ENCODE peak calls at places on chromosomes 11 and 22, in ten cellular contexts. Y, E, O, Q, A, N, T, R, W and J are unnamed samples.
A peak's percentile ranks its signal among the peaks of the same experiment; 100 is the strongest.

GRCh38 chr22:17130199-17130598 is 9.0 kb upstream of the TMEM121B start:
- DNase-seq in Y (no peak), E (no peak), O (no peak), Q (no peak), A (no peak), N (no peak), T (no peak), R (no peak), W (no peak), J (no peak)

GRCh38 chr22:32920734-32921133 is 119.2 kb downstream of the TIMP3 start:
- DNase-seq in Y (no peak), E (no peak), O (no peak), Q (no peak), A (no peak), N (no peak), T (no peak), R (no peak), W (no peak), J (no peak)

GRCh38 chr11:126926376-126926791 is 74.2 kb downstream of the KIRREL3 start:
- DNase-seq in Y (peak; percentile 6), E (no peak), O (no peak), Q (no peak), A (no peak), N (no peak), T (no peak), R (no peak), W (no peak), J (no peak)

GRCh38 chr11:2108675-2109481 is 30.3 kb downstream of the IGF2 start:
- DNase-seq in Y (no peak), E (no peak), O (peak; percentile 28), Q (no peak), A (no peak), N (no peak), T (no peak), R (no peak), W (peak; percentile 48), J (no peak)

GRCh38 chr11:2513441-2513840 is 68.6 kb downstream of the KCNQ1 start:
- DNase-seq in Y (no peak), E (no peak), O (no peak), Q (no peak), A (peak; percentile 7), N (no peak), T (no peak), R (peak; percentile 41), W (peak; percentile 62), J (no peak)

GRCh38 chr11:110219011-110219785 is 77.2 kb downstream of the RDX start:
- DNase-seq in Y (no peak), E (no peak), O (no peak), Q (no peak), A (no peak), N (no peak), T (no peak), R (no peak), W (no peak), J (no peak)

GRCh38 chr11:3015796-3016195 is 23.7 kb upstream of the NAP1L4 start:
- DNase-seq in Y (no peak), E (no peak), O (no peak), Q (no peak), A (no peak), N (no peak), T (no peak), R (no peak), W (no peak), J (no peak)

GRCh38 chr11:100562102-100562501 is 125.0 kb upstream of the ARHGAP42 start:
- DNase-seq in Y (no peak), E (no peak), O (no peak), Q (no peak), A (no peak), N (peak; percentile 93), T (no peak), R (peak; percentile 56), W (no peak), J (no peak)

GRCh38 chr11:80668039-80668438 is 1227.2 kb upstream of the TENM4 start:
- DNase-seq in Y (no peak), E (no peak), O (no peak), Q (no peak), A (no peak), N (no peak), T (no peak), R (no peak), W (no peak), J (no peak)

GRCh38 chr11:9790703-9791102 is 126.8 kb downstream of the SWAP70 start:
- DNase-seq in Y (no peak), E (no peak), O (no peak), Q (no peak), A (no peak), N (peak; percentile 63), T (no peak), R (no peak), W (no peak), J (no peak)

GRCh38 chr11:117795726-117796455 is 1.1 kb downstream of the DSCAML1 start:
- DNase-seq in Y (no peak), E (no peak), O (no peak), Q (no peak), A (no peak), N (no peak), T (no peak), R (no peak), W (no peak), J (no peak)

GRCh38 chr11:117796456-117797428 is at the start of gene DSCAML1:
- DNase-seq in Y (no peak), E (no peak), O (no peak), Q (no peak), A (no peak), N (no peak), T (peak; percentile 42), R (no peak), W (no peak), J (no peak)

GRCh38 chr11:117794144-117794543 is 2.9 kb downstream of the DSCAML1 start:
- DNase-seq in Y (no peak), E (no peak), O (no peak), Q (no peak), A (no peak), N (no peak), T (no peak), R (no peak), W (no peak), J (no peak)

GRCh38 chr11:117793521-117793920 is 3.5 kb downstream of the DSCAML1 start:
- DNase-seq in Y (no peak), E (no peak), O (no peak), Q (no peak), A (no peak), N (no peak), T (no peak), R (no peak), W (no peak), J (no peak)

DNA sequence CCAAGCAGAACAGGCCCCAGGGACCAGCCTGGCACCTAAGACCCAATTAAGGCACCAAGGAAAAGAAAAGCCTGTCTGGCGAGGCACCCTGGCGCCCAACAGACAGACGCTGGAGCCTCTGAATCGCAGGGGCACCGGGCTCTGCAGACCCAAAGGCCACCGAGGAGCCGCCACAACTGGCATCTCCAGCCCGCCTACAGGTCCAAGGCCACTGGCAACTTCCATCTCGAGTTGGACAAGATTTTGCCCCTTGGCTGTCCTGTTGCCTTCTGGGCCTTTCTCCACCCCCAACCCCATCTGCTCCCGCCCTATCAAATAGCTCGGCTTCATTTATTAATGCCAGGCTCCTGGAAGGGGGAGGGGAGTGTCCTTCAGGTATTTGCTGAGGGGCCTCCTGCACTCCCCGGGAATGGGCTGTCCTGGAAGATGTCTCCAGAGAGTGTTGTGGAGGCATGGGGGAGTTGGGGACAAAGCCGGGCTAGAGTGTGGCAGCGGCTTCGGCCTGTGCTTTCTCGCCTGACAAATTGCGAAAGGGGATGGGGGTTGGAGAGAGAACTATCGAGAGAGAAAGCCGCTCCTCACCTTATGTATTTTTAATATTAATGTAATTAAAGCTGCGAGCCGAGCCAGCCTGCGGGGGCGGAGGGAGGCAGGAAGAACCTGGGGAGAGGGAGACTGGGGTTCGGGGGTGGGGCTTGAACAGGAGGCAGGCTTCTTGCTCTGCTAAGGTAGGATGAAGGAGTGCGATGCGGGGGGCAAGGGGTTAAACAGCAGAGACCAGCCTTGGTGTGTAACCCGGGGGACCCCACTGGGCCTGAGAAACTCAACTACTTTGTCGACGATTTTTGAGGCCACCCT is 2.0 kb downstream of the DSCAML1 start:
- DNase-seq in Y (no peak), E (no peak), O (no peak), Q (no peak), A (no peak), N (no peak), T (no peak), R (no peak), W (no peak), J (no peak)
- H3K27me3 ChIP-seq in Y (no peaks in the 10 kb centered on the region), E (peaks cover 14% of the 10 kb centered on the region), O (peaks cover 50% of the 10 kb centered on the region), Q (peaks cover 76% of the 10 kb centered on the region), A (peaks cover 57% of the 10 kb centered on the region), N (peaks cover 40% of the 10 kb centered on the region), T (peaks cover 38% of the 10 kb centered on the region), R (peaks cover 10% of the 10 kb centered on the region), W (peaks cover 40% of the 10 kb centered on the region), J (peaks cover 42% of the 10 kb centered on the region)

GRCh38 chr22:19961201-19961580 is 19.6 kb upstream of the TXNRD2 start:
- DNase-seq in Y (no peak), E (no peak), O (no peak), Q (no peak), A (no peak), N (no peak), T (no peak), R (no peak), W (no peak), J (no peak)
- H3K27ac ChIP-seq in Y (no peak overlapping the region), E (no peak overlapping the region), O (no peak overlapping the region), Q (no peak overlapping the region), A (no peak overlapping the region), N (no peak overlapping the region), T (no peak overlapping the region), R (no peak overlapping the region), W (no peak overlapping the region), J (no peak overlapping the region)

DNA sequence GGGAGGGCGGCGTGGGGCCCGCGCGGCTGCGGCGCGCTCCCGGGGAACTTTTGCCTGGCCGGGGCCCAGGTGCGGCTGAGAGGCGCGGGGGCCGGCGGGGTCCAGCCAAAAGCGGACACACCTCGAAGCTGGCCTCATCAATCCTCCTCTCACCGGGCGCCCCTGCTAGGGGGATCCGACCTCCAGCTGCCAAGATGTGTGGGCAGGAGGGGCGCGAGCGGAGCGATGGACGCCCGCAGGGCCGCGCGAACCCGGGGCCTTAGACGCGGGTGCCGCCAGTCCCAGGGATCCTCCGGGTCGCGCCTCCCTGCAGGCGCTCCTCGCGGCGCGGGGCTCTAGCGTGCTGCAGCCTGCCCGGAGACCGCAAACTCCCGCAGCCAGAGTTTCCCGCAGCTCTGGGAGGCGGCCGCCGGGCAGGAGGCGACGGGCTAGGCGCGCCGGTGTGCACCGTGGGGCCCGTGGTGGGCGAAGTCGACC is 785 bp downstream of the IGSF9B start:
- DNase-seq in Y (peak; percentile 28), E (no peak), O (no peak), Q (no peak), A (no peak), N (no peak), T (no peak), R (no peak), W (no peak), J (no peak)
- H3K4me3 ChIP-seq in Y (peak overlapping the region; percentile 78), E (peak overlapping the region; percentile 66), O (peak overlapping the region; percentile 73), Q (peak overlapping the region; percentile 19), A (peak overlapping the region; percentile 81), N (no peak overlapping the region), T (no peak overlapping the region), R (no peak overlapping the region), W (peak overlapping the region; percentile 90), J (no peak overlapping the region)

DNA sequence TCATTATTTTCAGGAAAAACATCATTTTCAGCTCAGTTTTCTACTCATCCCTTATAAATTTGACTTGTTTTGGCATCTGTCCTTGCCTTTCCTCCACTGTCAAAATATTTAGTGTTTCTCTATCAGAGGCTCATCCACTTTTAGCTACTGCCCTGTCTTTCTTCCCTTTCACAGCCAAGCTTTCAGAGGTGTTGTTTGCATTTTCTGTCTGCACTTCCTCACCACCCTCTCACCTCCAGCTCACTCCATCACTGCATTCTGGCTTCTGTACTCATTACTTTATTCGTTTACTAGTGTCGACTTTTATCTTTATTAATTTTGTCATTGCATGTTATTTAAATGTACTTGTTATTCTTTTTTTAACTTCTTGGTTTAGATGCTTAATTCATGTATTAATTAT is 26.7 kb upstream of the NNMT start:
- DNase-seq in Y (no peak), E (no peak), O (no peak), Q (no peak), A (no peak), N (no peak), T (no peak), R (no peak), W (no peak), J (no peak)
- H3K27me3 ChIP-seq in Y (peaks cover 13% of the 10 kb centered on the region), E (no peaks in the 10 kb centered on the region), O (no peaks in the 10 kb centered on the region), Q (no peaks in the 10 kb centered on the region), A (peaks cover 11% of the 10 kb centered on the region), N (peaks cover 36% of the 10 kb centered on the region), T (no peaks in the 10 kb centered on the region), R (peaks cover 6% of the 10 kb centered on the region), W (no peaks in the 10 kb centered on the region), J (no peaks in the 10 kb centered on the region)